ENCODE peak calls at places on chromosomes 1 and 21, in four cellular contexts. P is WTC11, K is GM12878, C is SK-N-SH. D is an unnamed sample.

GRCh38 chr1:198096390-198096789 is 60.4 kb upstream of the NEK7 start:
- DNase-seq in P (no peak), C (no peak), K (no peak), D (no peak)

GRCh38 chr1:40344597-40344996 is 27.5 kb upstream of the COL9A2 start:
- DNase-seq in K (no peak), C (peak), P (no peak), D (no peak)

GRCh38 chr1:241310451-241310850 is 46.6 kb downstream of the RGS7 start:
- DNase-seq in C (no peak), K (no peak), P (no peak), D (no peak)

GRCh38 chr1:71660417-71660816 is 579.6 kb upstream of the ZRANB2 start:
- DNase-seq in P (no peak), C (no peak), K (no peak), D (no peak)

GRCh38 chr1:197526736-197527371 is 248.4 kb downstream of the DENND1B start:
- DNase-seq in C (peak), P (no peak), K (no peak), D (peak)

GRCh38 chr21:16192900-16193299 is 463.1 kb downstream of the USP25 start:
- DNase-seq in K (no peak), C (no peak), P (no peak), D (no peak)

GRCh38 chr21:33266050-33266783 is at the start of gene IL10RB:
- DNase-seq in C (peak), P (peak), K (peak), D (peak)

GRCh38 chr1:44630116-44630515 is 44.2 kb downstream of the TMEM53 start:
- DNase-seq in P (no peak), C (no peak), K (no peak), D (no peak)

GRCh38 chr1:66676616-66677298 is 75.5 kb upstream of the DYNLT5 start:
- DNase-seq in K (no peak), P (no peak), C (no peak), D (no peak)

GRCh38 chr1:67126111-67126746 is 8.5 kb downstream of the C1orf141 start:
- DNase-seq in C (no peak), K (no peak), P (no peak), D (no peak)

GRCh38 chr1:19606817-19607706 is 37.0 kb upstream of the NBL1 start:
- DNase-seq in C (no peak), K (no peak), P (no peak), D (no peak)

GRCh38 chr1:6116137-6116536 is 64.0 kb downstream of the CHD5 start:
- DNase-seq in K (no peak), P (no peak), C (no peak), D (no peak)

GRCh38 chr1:42524330-42524729 is 61.2 kb downstream of the CCDC30 start:
- DNase-seq in P (no peak), C (no peak), K (no peak), D (no peak)

GRCh38 chr1:154951901-154952657 is 3.8 kb downstream of the PBXIP1 start:
- DNase-seq in K (no peak), C (peak), P (no peak), D (no peak)

GRCh38 chr1:166379447-166379846 is 212.6 kb upstream of the FAM78B start:
- DNase-seq in C (no peak), K (no peak), P (no peak), D (peak)

GRCh38 chr21:44532712-44533111 is 7.3 kb downstream of the KRTAP10-1 start:
- DNase-seq in C (no peak), P (peak), K (no peak), D (no peak)

GRCh38 chr21:16842716-16843115 is 670.1 kb upstream of the CXADR start:
- DNase-seq in P (no peak), C (no peak), K (no peak), D (no peak)

GRCh38 chr1:197268012-197268411 is at the start of gene CRB1:
- DNase-seq in C (peak), K (no peak), P (no peak), D (no peak)

GRCh38 chr1:204417231-204417997 is 5.8 kb upstream of the PPP1R15B start:
- DNase-seq in K (no peak), C (peak), P (no peak), D (peak)

GRCh38 chr1:84770481-84770880 is 80.2 kb upstream of the SSX2IP start:
- DNase-seq in K (no peak), P (no peak), C (no peak), D (no peak)

GRCh38 chr1:203592156-203592555 is 34.5 kb upstream of the ATP2B4 start:
- DNase-seq in P (peak), K (no peak), C (no peak), D (no peak)

GRCh38 chr21:44301093-44301492 is 1.2 kb downstream of the PFKL start:
- DNase-seq in C (no peak), K (no peak), P (peak), D (no peak)

GRCh38 chr1:20830378-20830777 is 43.3 kb upstream of the HP1BP3 start:
- DNase-seq in K (no peak), P (no peak), C (no peak), D (no peak)

GRCh38 chr1:34983700-34984355 is 1.3 kb downstream of the TMEM35B start:
- DNase-seq in P (no peak), C (no peak), K (no peak), D (no peak)

GRCh38 chr21:16072692-16073091 is 342.9 kb downstream of the USP25 start:
- DNase-seq in K (no peak), P (no peak), C (no peak), D (no peak)

GRCh38 chr1:62356257-62356835 is 37.1 kb upstream of the KANK4 start:
- DNase-seq in C (no peak), P (no peak), K (peak), D (no peak)

GRCh38 chr1:21520899-21521716 is 11.9 kb downstream of the ALPL start:
- DNase-seq in K (no peak), C (no peak), P (no peak), D (no peak)

GRCh38 chr1:210222288-210223006 is 10.1 kb upstream of the SERTAD4 start:
- DNase-seq in K (no peak), C (no peak), P (no peak), D (no peak)

GRCh38 chr21:46325073-46325912 is 1.3 kb downstream of the PCNT start:
- DNase-seq in P (peak), C (peak), K (no peak), D (peak)

GRCh38 chr1:26996665-26997064 is 3.2 kb downstream of the TRNP1 start:
- DNase-seq in K (no peak), C (no peak), P (no peak), D (no peak)

GRCh38 chr21:46441961-46442498 is 16.7 kb upstream of the DIP2A start:
- DNase-seq in P (no peak), K (no peak), C (no peak), D (no peak)

GRCh38 chr1:59494145-59494824 is 197.4 kb downstream of the FGGY start:
- DNase-seq in K (no peak), C (no peak), P (no peak), D (no peak)

GRCh38 chr1:40823345-40823744 is 38.8 kb downstream of the CITED4 start:
- DNase-seq in P (no peak), C (no peak), K (no peak), D (no peak)

GRCh38 chr1:156476501-156477298 is 23.9 kb downstream of the MEF2D start:
- DNase-seq in P (no peak), K (no peak), C (no peak), D (no peak)

GRCh38 chr1:171172471-171172870 is 12.6 kb upstream of the FMO2 start:
- DNase-seq in K (no peak), P (no peak), C (no peak), D (no peak)

GRCh38 chr1:221437924-221438323 is 304.0 kb downstream of the DUSP10 start:
- DNase-seq in P (no peak), K (no peak), C (no peak), D (no peak)

GRCh38 chr1:35807614-35808375 is at the start of gene AGO4:
- DNase-seq in P (peak), K (no peak), C (peak), D (peak)

GRCh38 chr1:228079013-228079412 is 3.5 kb upstream of the ARF1 start:
- DNase-seq in C (no peak), K (no peak), P (no peak), D (no peak)

GRCh38 chr1:29758764-29759499 is 522.6 kb downstream of the PTPRU start:
- DNase-seq in C (no peak), K (no peak), P (no peak), D (no peak)

GRCh38 chr1:236066828-236067386 is 2.0 kb upstream of the NID1 start:
- DNase-seq in P (no peak), K (peak), C (no peak), D (no peak)
- TF ChIP-seq USF1 in P (no peak), K (peak), C (no peak), D (no peak)

GRCh38 chr1:233354983-233355382 is 27.5 kb downstream of the MAP3K21 start:
- DNase-seq in K (no peak), C (no peak), P (no peak), D (no peak)
- TF ChIP-seq USF1 in K (no peak), C (no peak), P (no peak), D (no peak)

GRCh38 chr1:25128168-25128621 is 104.1 kb downstream of the SYF2 start:
- DNase-seq in C (no peak), P (no peak), K (no peak), D (no peak)
- TF ChIP-seq USF1 in C (no peak), P (no peak), K (no peak), D (no peak)

DNA sequence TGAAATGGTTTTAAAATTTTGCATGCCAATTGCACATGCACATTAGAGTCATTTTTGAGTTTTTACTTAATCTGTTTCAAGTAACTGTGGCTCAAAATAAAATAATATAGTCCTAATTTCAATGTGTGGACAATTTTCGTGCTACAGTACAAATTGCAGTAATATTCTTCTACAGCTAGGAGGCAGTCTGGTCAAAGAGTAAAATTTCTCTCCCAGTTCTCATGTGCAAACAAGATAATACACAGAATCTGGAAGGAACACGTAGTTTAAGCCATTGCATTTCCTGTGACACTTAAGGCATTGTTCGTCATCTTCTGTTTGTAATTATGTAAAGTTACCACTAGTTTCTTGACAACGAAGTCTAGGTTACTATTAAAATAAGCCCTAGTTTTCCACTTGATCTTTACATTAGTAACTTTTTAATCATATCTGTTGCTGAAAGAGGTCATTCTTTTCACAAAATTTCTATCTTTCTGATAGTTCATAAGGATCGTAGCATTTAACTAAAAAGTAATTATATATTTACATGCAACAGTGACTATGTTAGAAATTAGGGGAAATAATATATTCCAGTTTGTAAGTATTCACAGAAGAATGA is 28.9 kb downstream of the ODR4 start:
- DNase-seq in C (peak), P (no peak), K (no peak), D (peak)
- TF ChIP-seq USF1 in C (no peak), P (no peak), K (no peak), D (no peak)

GRCh38 chr1:151145158-151146071 is 1.0 kb downstream of the SEMA6C start:
- DNase-seq in P (peak), C (peak), K (no peak), D (no peak)
- TF ChIP-seq USF1 in P (no peak), C (no peak), K (no peak), D (no peak)

GRCh38 chr1:182143825-182144661 is 82.5 kb upstream of the ZNF648 start:
- DNase-seq in P (peak), K (no peak), C (peak), D (no peak)

GRCh38 chr1:182137546-182137945 is 76.0 kb upstream of the ZNF648 start:
- DNase-seq in K (no peak), C (no peak), P (no peak), D (no peak)

GRCh38 chr1:182142621-182143020 is 81.1 kb upstream of the ZNF648 start:
- DNase-seq in P (no peak), K (no peak), C (no peak), D (no peak)

GRCh38 chr1:182143154-182143657 is 81.7 kb upstream of the ZNF648 start:
- DNase-seq in K (peak), C (peak), P (peak), D (peak)

DNA sequence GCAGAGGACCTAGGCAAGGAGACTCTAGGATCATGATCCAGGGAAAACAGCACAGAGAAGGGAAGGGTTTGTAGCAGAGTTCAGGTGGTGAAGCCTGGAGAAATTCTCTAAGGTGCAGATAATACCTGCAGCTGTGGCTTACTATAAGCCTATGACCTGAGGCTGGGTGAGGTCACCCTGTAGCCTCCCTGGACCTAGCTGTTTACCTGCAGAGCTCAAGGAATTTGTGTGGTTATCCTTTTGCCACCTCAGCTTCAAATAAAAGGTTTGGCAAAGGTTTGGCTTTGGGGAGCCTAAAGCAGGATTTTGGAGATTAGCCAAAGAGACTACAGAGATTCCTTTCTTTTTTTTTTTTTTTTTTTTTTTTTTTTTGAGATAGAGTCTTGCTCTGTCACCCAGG is 79.5 kb upstream of the ZNF648 start:
- DNase-seq in C (no peak), K (no peak), P (no peak), D (no peak)
- TF ChIP-seq USF1 in C (no peak), K (no peak), P (no peak), D (no peak)

DNA sequence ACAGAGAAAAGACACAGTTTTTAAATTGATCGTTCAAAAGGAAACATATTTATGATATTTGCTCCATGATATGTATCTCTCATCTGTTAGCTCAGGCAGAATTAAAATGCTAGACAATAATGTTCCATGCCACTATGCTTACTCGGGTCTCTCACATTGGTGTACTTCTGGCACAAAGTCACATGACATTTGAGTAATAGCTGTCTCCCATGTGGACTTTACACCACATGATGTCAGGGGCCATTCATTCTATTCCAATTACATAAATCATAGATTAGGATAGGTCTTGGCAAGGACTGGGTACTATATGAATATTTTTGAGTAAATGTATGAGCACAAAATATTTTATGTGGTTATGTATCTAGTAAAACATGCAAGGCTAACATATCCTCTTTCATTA is 648.4 kb downstream of the PLA2G4A start:
- DNase-seq in C (no peak), K (no peak), P (no peak), D (no peak)
- TF ChIP-seq USF1 in C (peak), K (no peak), P (no peak), D (no peak)

DNA sequence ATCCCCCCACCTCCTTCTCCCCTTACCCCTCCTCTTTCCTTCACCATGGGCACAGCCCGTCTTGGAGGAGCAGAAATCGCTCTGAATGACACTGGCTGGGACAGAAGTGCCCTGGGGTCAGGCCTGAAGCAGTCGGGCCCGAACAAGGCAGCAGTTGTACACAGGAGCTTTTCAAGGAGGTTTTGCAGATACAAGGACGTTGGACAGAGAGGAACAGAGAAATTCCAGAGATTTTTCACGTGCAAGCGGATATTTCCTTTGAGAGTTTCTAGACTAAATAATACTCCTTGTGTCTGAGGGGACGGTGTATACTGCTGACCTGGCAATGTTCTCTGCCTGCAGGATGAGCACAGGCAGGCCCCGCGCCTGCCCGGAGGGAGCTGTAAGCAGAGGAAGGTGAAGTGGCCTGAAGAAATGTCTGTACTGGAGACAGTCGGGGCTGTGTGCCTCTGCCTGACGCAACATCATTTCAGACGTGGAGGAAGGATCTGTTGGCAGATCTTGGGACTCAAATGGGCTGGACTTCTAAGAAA is 95.3 kb upstream of the SLC25A33 start:
- DNase-seq in C (no peak), K (no peak), P (no peak), D (no peak)
- TF ChIP-seq USF1 in C (no peak), K (no peak), P (no peak), D (no peak)